ENCODE peak calls at places on chromosome 21, in eight cellular contexts. N, Z, M, G, A, J, O and U are unnamed samples.

GRCh38 chr21:37460196-37460595 is 93.6 kb downstream of the DYRK1A start:
- DNase-seq in G (no peak), M (no peak), J (no peak), Z (no peak), N (no peak), A (no peak), O (no peak), U (no peak)

GRCh38 chr21:15001773-15002647 is 62.8 kb downstream of the NRIP1 start:
- DNase-seq in O (no peak), G (no peak), M (no peak), Z (no peak), J (no peak), N (no peak), A (no peak), U (no peak)

GRCh38 chr21:41506526-41507520 is 1.1 kb downstream of the TMPRSS2 start:
- DNase-seq in N (peak; percentile 60), J (no peak), A (peak; percentile 75), Z (no peak), M (peak; percentile 56), G (no peak), O (no peak), U (no peak)

GRCh38 chr21:15730484-15731242 is 881 bp downstream of the USP25 start:
- DNase-seq in O (peak; percentile 63), M (no peak), Z (no peak), G (no peak), N (peak; percentile 62), J (no peak), A (no peak), U (no peak)

GRCh38 chr21:42061195-42061865 is 9.8 kb upstream of the UMODL1 start:
- DNase-seq in A (no peak), Z (no peak), M (peak; percentile 70), N (no peak), J (peak; percentile 84), O (no peak), G (no peak), U (no peak)

GRCh38 chr21:26070822-26071425 is 99.6 kb downstream of the APP start:
- DNase-seq in A (no peak), G (no peak), O (peak; percentile 73), M (peak; percentile 35), Z (no peak), N (no peak), J (no peak), U (no peak)

GRCh38 chr21:28193189-28193588 is 799.5 kb downstream of the LTN1 start:
- DNase-seq in J (no peak), G (no peak), Z (no peak), M (no peak), N (no peak), A (no peak), O (no peak), U (no peak)

GRCh38 chr21:41895643-41896493 is 16.7 kb upstream of the PRDM15 start:
- DNase-seq in G (no peak), J (peak; percentile 48), M (peak; percentile 32), O (no peak), N (no peak), Z (no peak), A (no peak), U (no peak)

GRCh38 chr21:17191346-17191993 is 321.4 kb upstream of the CXADR start:
- DNase-seq in O (no peak), M (no peak), G (no peak), N (no peak), Z (no peak), J (no peak), A (no peak), U (no peak)

GRCh38 chr21:21268061-21268471 is 269.9 kb downstream of the NCAM2 start:
- DNase-seq in O (no peak), M (no peak), A (no peak), G (no peak), Z (no peak), J (no peak), N (no peak), U (no peak)

GRCh38 chr21:28333455-28334108 is 659.1 kb downstream of the LTN1 start:
- DNase-seq in G (no peak), M (no peak), J (no peak), A (no peak), N (no peak), O (no peak), Z (no peak), U (no peak)

GRCh38 chr21:41361786-41362604 is at the start of gene MX2:
- DNase-seq in N (peak; percentile 50), Z (no peak), M (peak; percentile 71), G (peak; percentile 19), J (peak; percentile 42), O (peak; percentile 89), A (peak; percentile 66), U (peak; percentile 71)

GRCh38 chr21:31293986-31294385 is 50.1 kb downstream of the TIAM1 start:
- DNase-seq in N (no peak), O (no peak), G (no peak), M (no peak), J (no peak), Z (no peak), A (no peak), U (peak; percentile 73)

GRCh38 chr21:35059742-35060141 is 10.6 kb upstream of the RUNX1 start:
- DNase-seq in N (no peak), A (no peak), Z (no peak), M (no peak), J (no peak), O (no peak), G (no peak), U (no peak)
- TF ChIP-seq POLR2A in N (no peak), A (no peak), Z (no peak), M (no peak), J (no peak), O (no peak), G (no peak), U (no peak)

DNA sequence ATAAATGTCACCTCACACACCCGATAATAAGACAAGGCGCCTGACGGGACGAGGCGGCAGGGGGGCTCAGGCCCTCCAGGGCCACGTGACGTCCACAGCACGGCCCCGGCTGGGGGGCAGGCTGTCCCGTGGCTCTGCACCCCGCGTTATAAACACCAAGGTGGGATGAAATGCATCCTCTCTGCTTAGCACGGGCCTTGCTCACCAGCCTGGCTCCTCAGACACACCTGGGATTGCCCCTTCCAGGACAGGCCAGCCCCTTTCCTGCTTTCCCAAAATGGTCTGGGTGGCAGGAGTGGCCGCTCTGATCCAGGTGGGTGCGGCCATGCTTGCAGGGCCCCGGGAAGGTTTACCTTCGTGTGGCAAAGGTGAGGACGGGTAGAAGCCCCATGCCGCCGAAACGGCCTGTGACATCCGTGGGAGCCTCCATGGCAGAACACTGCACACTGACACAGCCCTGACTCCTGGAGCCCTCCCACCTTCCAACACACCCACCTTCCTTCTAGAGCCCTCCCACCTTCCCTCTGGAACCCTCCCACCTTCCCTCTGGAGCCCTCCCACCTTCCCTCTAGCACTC is 35.9 kb downstream of the SLC19A1 start:
- DNase-seq in N (no peak), A (no peak), O (peak; percentile 47), G (no peak), J (no peak), M (no peak), Z (no peak), U (no peak)
- TF ChIP-seq POLR2A in N (no peak), A (no peak), O (no peak), G (no peak), J (no peak), M (no peak), Z (no peak), U (no peak)

GRCh38 chr21:34811368-34811767 is 142.6 kb downstream of the CLIC6 start:
- DNase-seq in J (no peak), M (no peak), N (no peak), O (no peak), G (no peak), A (no peak), Z (no peak), U (no peak)

GRCh38 chr21:34810786-34811185 is 142.0 kb downstream of the CLIC6 start:
- DNase-seq in Z (no peak), M (no peak), N (no peak), J (no peak), A (no peak), G (no peak), O (no peak), U (no peak)

GRCh38 chr21:34814529-34814951 is 145.7 kb downstream of the CLIC6 start:
- DNase-seq in A (no peak), Z (no peak), J (no peak), M (no peak), G (no peak), N (no peak), O (no peak), U (no peak)

GRCh38 chr21:34812510-34813265 is 143.9 kb downstream of the CLIC6 start:
- DNase-seq in Z (no peak), J (no peak), N (no peak), A (no peak), M (no peak), G (no peak), O (no peak), U (peak; percentile 39)

DNA sequence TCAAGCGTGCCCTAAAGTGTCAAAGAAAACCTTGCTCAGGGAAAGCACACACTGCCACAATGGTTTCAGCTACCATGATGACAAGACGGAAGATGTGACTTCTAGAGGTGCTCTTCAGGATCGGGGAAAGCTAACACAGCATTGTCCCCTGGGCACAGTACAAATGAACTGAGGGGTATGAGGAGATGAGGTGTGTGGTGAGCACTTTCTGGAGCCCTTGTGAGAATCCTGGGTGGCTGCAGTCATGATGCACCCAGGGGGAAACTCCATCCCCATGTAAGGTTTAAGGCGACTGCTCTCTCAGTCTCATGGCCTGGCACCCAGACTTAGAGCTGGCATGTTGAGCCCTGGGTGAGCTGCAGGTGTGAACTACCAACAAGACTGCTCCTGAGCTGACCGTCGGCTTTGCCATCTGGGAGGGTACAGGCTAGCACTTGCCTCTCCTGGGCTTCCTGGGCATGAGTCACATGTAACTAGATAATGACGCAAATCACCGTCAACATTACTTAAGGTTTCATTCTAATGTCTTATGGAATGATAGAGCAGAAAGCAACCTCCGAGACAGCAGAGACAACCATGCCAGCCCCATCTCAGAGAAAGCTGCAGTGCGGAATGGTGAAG is 144.6 kb downstream of the CLIC6 start:
- DNase-seq in Z (no peak), G (no peak), O (no peak), M (no peak), A (peak; percentile 53), J (no peak), N (no peak), U (no peak)
- TF ChIP-seq POLR2A in Z (no peak), G (no peak), O (no peak), M (no peak), A (no peak), J (no peak), N (no peak), U (no peak)

GRCh38 chr21:44353200-44353970 is at the start of gene TRPM2:
- DNase-seq in G (no peak), N (peak; percentile 90), Z (no peak), O (peak; percentile 64), M (peak; percentile 52), A (peak; percentile 40), J (peak; percentile 64), U (no peak)

GRCh38 chr21:44351535-44352252 is 1.7 kb upstream of the TRPM2 start:
- DNase-seq in A (no peak), N (no peak), M (no peak), G (no peak), Z (no peak), O (peak; percentile 62), J (no peak), U (no peak)

GRCh38 chr21:44352253-44352860 is 1.1 kb upstream of the TRPM2 start:
- DNase-seq in J (no peak), A (no peak), M (no peak), O (peak; percentile 49), G (no peak), Z (no peak), N (no peak), U (no peak)

GRCh38 chr21:44354775-44355771 is 1.7 kb downstream of the TRPM2 start:
- DNase-seq in O (no peak), M (no peak), A (no peak), N (peak; percentile 58), J (no peak), Z (no peak), G (no peak), U (no peak)

GRCh38 chr21:44354001-44354405 is 582 bp downstream of the TRPM2 start:
- DNase-seq in J (no peak), O (no peak), Z (no peak), M (no peak), A (no peak), N (peak; percentile 84), G (no peak), U (no peak)
- TF ChIP-seq POLR2A in J (no peak), O (no peak), Z (no peak), M (no peak), A (no peak), N (peak; percentile 26), G (no peak), U (no peak)